ENCODE peak calls at places on chromosomes 4 and X, in eight cellular contexts. O is IMR-90, H is right atrium auricular region, S is heart right ventricle, V is psoas muscle, I is lower lobe of right lung, A is brain microvascular endothelial cell, K is GM23248. C is an unnamed sample.

GRCh38 chrX:131595120-131595519 is 51.2 kb downstream of the OR13H1 start:
- DNase-seq in H (no peak), O (no peak), S (no peak), K (no peak), V (no peak), A (no peak), I (no peak), C (no peak)

GRCh38 chrX:134692990-134693389 is 34.7 kb upstream of the PLAC1 start:
- DNase-seq in H (no peak), O (peak), K (peak), A (peak), S (no peak), I (no peak), V (no peak), C (no peak)

GRCh38 chr4:145732001-145732400 is 52.1 kb downstream of the C4orf51 start:
- DNase-seq in O (no peak), S (no peak), V (no peak), H (no peak), A (no peak), I (no peak), K (no peak), C (no peak)

GRCh38 chrX:55187281-55187680 is 32.9 kb upstream of the PAGE5 start:
- DNase-seq in S (no peak), A (no peak), O (no peak), I (no peak), V (no peak), K (peak), H (no peak), C (no peak)

GRCh38 chr4:4791299-4791798 is 68.1 kb upstream of the MSX1 start:
- DNase-seq in A (no peak), I (no peak), K (peak), H (no peak), S (peak), V (no peak), O (peak), C (no peak)

GRCh38 chrX:3990569-3990968 is 277.1 kb upstream of the PRKX start:
- DNase-seq in A (no peak), V (no peak), O (no peak), S (no peak), H (no peak), K (no peak), I (no peak), C (no peak)

GRCh38 chr4:165992263-165992662 is 119.2 kb downstream of the TLL1 start:
- DNase-seq in A (peak), K (no peak), I (no peak), V (no peak), S (no peak), O (no peak), H (no peak), C (no peak)

GRCh38 chr4:151644625-151645024 is 116.2 kb downstream of the GATB start:
- DNase-seq in O (no peak), K (peak), H (no peak), S (no peak), V (no peak), A (no peak), I (no peak), C (no peak)

GRCh38 chr4:133476064-133476463 is 327.0 kb downstream of the PCDH10 start:
- DNase-seq in K (no peak), V (no peak), I (no peak), A (no peak), S (no peak), O (no peak), H (no peak), C (no peak)

GRCh38 chrX:101452051-101452450 is 33.2 kb upstream of the ARMCX4 start:
- DNase-seq in A (no peak), K (no peak), I (no peak), O (no peak), V (no peak), H (no peak), S (no peak), C (no peak)

GRCh38 chr4:6768539-6768905 is 14.0 kb upstream of the KIAA0232 start:
- DNase-seq in H (peak), V (peak), O (peak), I (peak), A (no peak), S (no peak), K (peak), C (no peak)

GRCh38 chr4:103098331-103098730 is 1.3 kb downstream of the BDH2 start:
- DNase-seq in V (no peak), A (no peak), O (peak), I (no peak), S (no peak), H (no peak), K (peak), C (no peak)

GRCh38 chr4:155708782-155709181 is 42.1 kb downstream of the GUCY1A1 start:
- DNase-seq in O (no peak), S (no peak), H (no peak), V (no peak), A (no peak), I (no peak), K (no peak), C (no peak)

GRCh38 chr4:155704841-155705404 is 38.3 kb downstream of the GUCY1A1 start:
- DNase-seq in A (no peak), O (no peak), K (no peak), V (no peak), S (no peak), H (no peak), I (no peak), C (no peak)

GRCh38 chr4:155709878-155710277 is 43.2 kb downstream of the GUCY1A1 start:
- DNase-seq in H (no peak), A (no peak), O (no peak), K (no peak), I (no peak), V (no peak), S (no peak), C (no peak)

GRCh38 chr4:155705664-155706063 is 39.0 kb downstream of the GUCY1A1 start:
- DNase-seq in H (no peak), V (no peak), A (peak), S (no peak), O (peak), K (no peak), I (no peak), C (no peak)

GRCh38 chr4:155707251-155707650 is 40.6 kb downstream of the GUCY1A1 start:
- DNase-seq in K (no peak), I (peak), H (no peak), V (no peak), A (no peak), O (no peak), S (no peak), C (no peak)
- H3K27ac ChIP-seq in K (no peak), I (no peak), H (no peak), V (no peak), A (no peak), O (no peak), S (no peak), C (no peak)

GRCh38 chrX:151697537-151697936 is 2.3 kb downstream of the PRRG3 start:
- DNase-seq in A (peak), O (no peak), H (no peak), S (no peak), I (no peak), K (peak), V (peak), C (no peak)

GRCh38 chrX:151694661-151695582 is at the start of gene PRRG3:
- DNase-seq in A (no peak), S (peak), K (no peak), H (no peak), I (no peak), O (no peak), V (no peak), C (no peak)

GRCh38 chrX:151692825-151693224 is 2.4 kb upstream of the PRRG3 start:
- DNase-seq in V (no peak), H (no peak), K (no peak), A (no peak), I (no peak), O (no peak), S (no peak), C (no peak)

GRCh38 chrX:151694121-151694520 is 1.1 kb upstream of the PRRG3 start:
- DNase-seq in H (no peak), V (no peak), A (no peak), O (no peak), I (no peak), K (no peak), S (no peak), C (no peak)

GRCh38 chrX:151695583-151695930 is 299 bp downstream of the PRRG3 start:
- DNase-seq in I (no peak), K (no peak), S (no peak), A (no peak), V (no peak), O (no peak), H (no peak), C (no peak)
- H3K4me3 ChIP-seq in I (peak), K (no peak), S (peak), A (no peak), V (peak), O (no peak), H (no peak), C (peak)

GRCh38 chr4:107213880-107214279 is 177.8 kb upstream of the DKK2 start:
- DNase-seq in K (peak), I (no peak), V (no peak), A (no peak), S (no peak), H (no peak), O (peak), C (no peak)
- H3K27ac ChIP-seq in K (no peak), I (no peak), V (no peak), A (no peak), S (no peak), H (no peak), O (no peak), C (no peak)

GRCh38 chr4:107991945-107992625 is 2.4 kb downstream of the HADH start:
- DNase-seq in O (peak), A (no peak), S (no peak), K (peak), I (no peak), V (no peak), H (no peak), C (no peak)
- H3K4me3 ChIP-seq in O (no peak), A (no peak), S (peak), K (no peak), I (no peak), V (peak), H (no peak), C (no peak)

GRCh38 chr4:55758081-55758480 is 61.5 kb upstream of the EXOC1L start:
- DNase-seq in V (no peak), H (no peak), K (peak), A (no peak), S (no peak), O (no peak), I (no peak), C (no peak)
- H3K27ac ChIP-seq in V (no peak), H (no peak), K (no peak), A (no peak), S (no peak), O (no peak), I (no peak), C (no peak)

DNA sequence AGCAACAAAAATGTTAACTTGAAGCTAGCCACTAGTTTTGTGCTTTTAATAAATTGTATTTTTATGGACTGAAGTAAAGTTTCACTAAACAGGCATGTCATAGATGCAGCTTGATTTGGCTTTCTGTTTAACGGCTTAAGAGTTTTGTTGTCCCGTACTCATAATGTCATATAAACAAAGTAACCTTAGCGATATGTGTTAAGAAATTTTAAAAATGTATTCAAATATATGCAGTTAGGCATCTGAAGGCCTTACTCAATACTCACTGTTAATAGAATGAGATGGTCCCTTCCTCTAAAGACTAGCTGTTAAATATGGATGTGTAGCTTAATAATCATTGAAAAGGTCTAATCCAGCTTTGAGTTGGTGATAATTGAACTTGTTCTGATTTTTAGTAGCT is 1.0 kb upstream of the SCLT1 start:
- DNase-seq in H (no peak), V (no peak), K (peak), A (no peak), O (no peak), S (no peak), I (no peak), C (no peak)
- H3K4me3 ChIP-seq in H (no peak), V (peak), K (peak), A (no peak), O (no peak), S (peak), I (peak), C (peak)

DNA sequence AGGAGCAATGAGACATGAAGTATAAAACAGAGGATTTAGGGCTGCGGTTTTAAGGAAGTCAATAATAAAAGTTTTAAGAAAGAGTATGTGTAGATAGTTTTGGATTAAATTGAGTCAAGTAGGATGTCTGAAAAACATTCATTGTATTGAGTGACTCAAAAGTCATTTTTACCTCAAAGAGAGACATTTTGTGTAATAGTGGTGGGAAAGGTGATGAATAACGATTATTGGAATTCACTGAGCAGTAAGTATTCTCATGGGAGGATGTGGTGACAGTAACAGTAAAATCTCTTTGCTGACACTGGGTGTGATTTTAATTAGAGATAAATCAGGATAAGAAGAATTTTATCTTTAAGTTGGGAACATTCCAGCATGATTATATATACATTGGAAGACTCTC is 233.6 kb downstream of the PDHA2 start:
- DNase-seq in V (no peak), K (no peak), A (no peak), H (no peak), S (no peak), O (no peak), I (no peak), C (no peak)
- H3K27ac ChIP-seq in V (no peak), K (no peak), A (peak), H (no peak), S (no peak), O (no peak), I (no peak), C (no peak)

GRCh38 chrX:2595258-2595657 is 94.5 kb upstream of the DHRSX start:
- DNase-seq in I (no peak), K (peak), O (peak), S (no peak), V (no peak), A (no peak), H (no peak), C (no peak)
- H3K4me3 ChIP-seq in I (no peak), K (no peak), O (no peak), S (no peak), V (no peak), A (no peak), H (no peak), C (no peak)

GRCh38 chr4:85512446-85513205 is 37.7 kb downstream of the ARHGAP24 start:
- DNase-seq in H (no peak), A (no peak), O (no peak), K (peak), S (no peak), V (no peak), I (no peak), C (no peak)

GRCh38 chr4:85510632-85510984 is 35.7 kb downstream of the ARHGAP24 start:
- DNase-seq in H (no peak), I (no peak), O (no peak), V (no peak), K (no peak), S (no peak), A (no peak), C (no peak)

GRCh38 chr4:85515701-85516100 is 40.8 kb downstream of the ARHGAP24 start:
- DNase-seq in S (no peak), K (no peak), I (no peak), H (no peak), V (no peak), A (no peak), O (no peak), C (no peak)

GRCh38 chr4:85514117-85514516 is 39.2 kb downstream of the ARHGAP24 start:
- DNase-seq in I (no peak), K (peak), A (no peak), O (no peak), V (no peak), S (no peak), H (no peak), C (no peak)

DNA sequence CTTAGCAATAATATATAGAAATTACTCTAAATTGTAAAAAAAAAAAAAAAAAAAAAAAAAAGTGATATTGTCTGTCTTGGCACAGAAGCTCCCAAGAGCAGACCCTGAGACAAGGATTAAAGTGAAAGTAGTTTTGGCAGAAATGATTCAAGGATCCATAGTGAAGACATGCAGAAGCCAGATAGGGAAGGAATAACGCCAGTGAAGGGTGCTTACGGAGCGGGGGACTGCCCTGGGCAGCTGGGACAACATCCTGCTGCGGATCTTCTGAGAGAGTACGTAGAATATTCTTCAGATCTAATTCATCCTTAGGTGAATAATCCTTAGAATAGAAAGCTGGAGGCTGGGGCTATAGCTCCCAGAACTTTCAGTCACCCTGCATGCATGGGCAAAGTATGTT is 39.8 kb downstream of the ARHGAP24 start:
- DNase-seq in I (no peak), V (no peak), K (no peak), H (no peak), A (no peak), O (no peak), S (no peak), C (no peak)
- H3K27ac ChIP-seq in I (no peak), V (no peak), K (no peak), H (no peak), A (no peak), O (no peak), S (no peak), C (no peak)